ENCODE peak calls at places on chromosome 6, in four cellular contexts. B is thyroid gland, M is RWPE2, O is thoracic aorta. Z is an unnamed sample.

GRCh38 chr6:107103082-107103481 is 12.2 kb downstream of the BEND3 start:
- DNase-seq in B (no peak), M (no peak), O (no peak), Z (no peak)

GRCh38 chr6:36177166-36177565 is 19.4 kb upstream of the BRPF3 start:
- DNase-seq in B (no peak), M (no peak), O (no peak), Z (no peak)

GRCh38 chr6:40477246-40478126 is 109.7 kb downstream of the LRFN2 start:
- DNase-seq in B (no peak), M (no peak), O (no peak), Z (no peak)

GRCh38 chr6:166235666-166236292 is 68.1 kb upstream of the TBXT start:
- DNase-seq in B (no peak), M (no peak), O (no peak), Z (no peak)

GRCh38 chr6:10138917-10139316 is 276.0 kb downstream of the TFAP2A start:
- DNase-seq in B (no peak), M (no peak), O (no peak), Z (peak; percentile 26)

GRCh38 chr6:74606488-74607135 is 599.2 kb downstream of the COL12A1 start:
- DNase-seq in B (no peak), M (no peak), O (no peak), Z (peak; percentile 94)

GRCh38 chr6:90393232-90393884 is 96.7 kb upstream of the BACH2 start:
- DNase-seq in B (peak; percentile 53), M (no peak), O (no peak), Z (peak; percentile 72)

GRCh38 chr6:28824793-28825731 is 98.7 kb downstream of the TRIM27 start:
- DNase-seq in B (no peak), M (no peak), O (no peak), Z (no peak)

GRCh38 chr6:5684320-5684719 is 322.4 kb downstream of the NRN1 start:
- DNase-seq in B (no peak), M (no peak), O (no peak), Z (peak; percentile 21)

GRCh38 chr6:166572370-166573261 is 13.9 kb downstream of the RAMACL start:
- DNase-seq in B (peak; percentile 72), M (no peak), O (no peak), Z (peak; percentile 65)

GRCh38 chr6:132199343-132199742 is 201.9 kb downstream of the MOXD1 start:
- DNase-seq in B (no peak), M (no peak), O (no peak), Z (peak; percentile 64)

GRCh38 chr6:53410508-53411258 is 61.9 kb upstream of the ELOVL5 start:
- DNase-seq in B (peak; percentile 61), M (no peak), O (no peak), Z (peak; percentile 64)

GRCh38 chr6:136236491-136237293 is 13.4 kb downstream of the MTFR2 start:
- DNase-seq in B (no peak), M (no peak), O (no peak), Z (no peak)

GRCh38 chr6:3825331-3825831 is 23.8 kb upstream of the FAM50B start:
- DNase-seq in B (peak; percentile 69), M (no peak), O (no peak), Z (peak; percentile 65)

GRCh38 chr6:161068296-161068695 is 76.7 kb downstream of the MAP3K4 start:
- DNase-seq in B (no peak), M (no peak), O (no peak), Z (no peak)

GRCh38 chr6:4155848-4156466 is 20.6 kb upstream of the ECI2 start:
- DNase-seq in B (peak; percentile 72), M (peak; percentile 77), O (peak; percentile 62), Z (peak; percentile 91)

GRCh38 chr6:163324928-163325784 is 89.4 kb upstream of the QKI start:
- DNase-seq in B (peak; percentile 27), M (no peak), O (no peak), Z (no peak)

GRCh38 chr6:35099116-35099515 is 42.0 kb downstream of the TCP11 start:
- DNase-seq in B (no peak), M (no peak), O (no peak), Z (no peak)

GRCh38 chr6:47426524-47427302 is 50.9 kb upstream of the CD2AP start:
- DNase-seq in B (no peak), M (no peak), O (no peak), Z (no peak)

GRCh38 chr6:129938242-129939020 is 77.3 kb upstream of the TMEM244 start:
- DNase-seq in B (no peak), M (no peak), O (no peak), Z (no peak)

GRCh38 chr6:129940454-129941195 is 77.8 kb upstream of the L3MBTL3 start:
- DNase-seq in B (no peak), M (no peak), O (no peak), Z (no peak)

GRCh38 chr6:129932321-129932720 is 71.2 kb upstream of the TMEM244 start:
- DNase-seq in B (no peak), M (no peak), O (no peak), Z (no peak)

DNA sequence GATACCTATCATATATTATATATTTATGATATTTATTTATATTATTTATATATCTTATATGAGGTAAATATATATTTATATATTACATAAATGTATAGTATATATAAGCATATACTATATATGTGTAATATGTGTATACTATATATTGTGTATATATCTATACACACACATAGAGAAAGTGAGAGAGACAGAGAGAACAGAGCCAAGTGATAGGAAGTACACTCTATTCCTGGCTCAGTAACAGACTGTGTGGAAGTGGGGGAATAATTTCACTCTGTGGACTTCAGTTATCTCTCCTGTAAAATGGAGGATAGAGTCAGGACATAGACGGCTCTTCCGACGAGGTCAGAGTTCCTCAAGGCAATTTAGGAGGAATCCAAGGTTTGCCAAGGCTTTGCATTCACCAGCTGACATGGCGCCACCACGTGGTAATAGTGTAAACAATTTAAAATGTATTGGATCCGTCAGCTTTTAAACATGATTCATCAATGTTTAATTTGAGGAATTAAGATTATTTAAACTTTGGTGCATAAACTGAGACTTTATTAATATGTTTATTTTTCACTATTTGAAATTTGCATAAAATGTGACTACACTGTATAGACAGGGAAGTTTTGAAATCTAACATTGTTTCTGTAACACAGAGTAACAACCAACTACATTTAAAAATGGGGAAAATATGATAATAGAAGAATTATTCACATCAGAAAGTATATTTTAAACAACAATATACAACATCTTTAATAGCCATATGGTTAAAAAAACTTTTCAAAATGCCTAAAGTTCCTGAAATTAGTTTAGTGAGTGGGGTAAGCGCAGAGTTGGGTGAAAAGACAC is 75.4 kb upstream of the TMEM244 start:
- DNase-seq in B (peak; percentile 16), M (no peak), O (no peak), Z (peak; percentile 90)
- TF ChIP-seq CTCF in B (peak; percentile 12), M (peak; percentile 88), O (no peak), Z (peak; percentile 53)

GRCh38 chr6:104597541-104598050 is 262.1 kb downstream of the HACE1 start:
- DNase-seq in B (no peak), M (no peak), O (no peak), Z (no peak)
- TF ChIP-seq CTCF in B (no peak), M (no peak), O (no peak), Z (no peak)

GRCh38 chr6:125753218-125753936 is 3.9 kb downstream of the HEY2 start:
- DNase-seq in B (no peak), M (no peak), O (no peak), Z (peak; percentile 29)
- TF ChIP-seq CTCF in B (no peak), M (peak; percentile 71), O (peak; percentile 46), Z (peak; percentile 33)

GRCh38 chr6:8543714-8544113 is 108.4 kb upstream of the SLC35B3 start:
- DNase-seq in B (no peak), M (no peak), O (no peak), Z (no peak)

GRCh38 chr6:8535505-8535904 is 100.2 kb upstream of the SLC35B3 start:
- DNase-seq in B (no peak), M (no peak), O (no peak), Z (peak; percentile 17)

GRCh38 chr6:8536122-8536521 is 100.8 kb upstream of the SLC35B3 start:
- DNase-seq in B (no peak), M (no peak), O (no peak), Z (no peak)

DNA sequence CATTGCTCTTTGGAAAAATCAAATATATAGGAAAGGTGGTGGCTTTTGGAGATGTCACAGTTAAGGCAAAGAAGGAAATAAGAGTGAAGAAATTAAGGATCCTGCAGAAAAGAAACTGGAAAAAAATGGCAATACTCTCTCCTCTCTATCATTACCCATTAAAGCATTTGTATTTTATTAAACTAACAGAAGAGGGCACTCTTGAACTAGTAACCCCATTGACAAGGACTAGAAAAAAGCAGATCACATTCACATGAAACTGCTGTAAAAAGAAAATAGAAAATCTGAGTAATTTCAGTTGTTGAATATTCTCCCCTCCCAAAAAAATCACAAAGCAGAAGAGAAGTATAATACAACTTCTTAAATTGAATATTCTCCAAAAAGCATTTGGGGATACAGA is 104.1 kb upstream of the SLC35B3 start:
- DNase-seq in B (no peak), M (no peak), O (no peak), Z (peak; percentile 55)
- TF ChIP-seq CTCF in B (no peak), M (peak; percentile 67), O (no peak), Z (peak; percentile 54)

DNA sequence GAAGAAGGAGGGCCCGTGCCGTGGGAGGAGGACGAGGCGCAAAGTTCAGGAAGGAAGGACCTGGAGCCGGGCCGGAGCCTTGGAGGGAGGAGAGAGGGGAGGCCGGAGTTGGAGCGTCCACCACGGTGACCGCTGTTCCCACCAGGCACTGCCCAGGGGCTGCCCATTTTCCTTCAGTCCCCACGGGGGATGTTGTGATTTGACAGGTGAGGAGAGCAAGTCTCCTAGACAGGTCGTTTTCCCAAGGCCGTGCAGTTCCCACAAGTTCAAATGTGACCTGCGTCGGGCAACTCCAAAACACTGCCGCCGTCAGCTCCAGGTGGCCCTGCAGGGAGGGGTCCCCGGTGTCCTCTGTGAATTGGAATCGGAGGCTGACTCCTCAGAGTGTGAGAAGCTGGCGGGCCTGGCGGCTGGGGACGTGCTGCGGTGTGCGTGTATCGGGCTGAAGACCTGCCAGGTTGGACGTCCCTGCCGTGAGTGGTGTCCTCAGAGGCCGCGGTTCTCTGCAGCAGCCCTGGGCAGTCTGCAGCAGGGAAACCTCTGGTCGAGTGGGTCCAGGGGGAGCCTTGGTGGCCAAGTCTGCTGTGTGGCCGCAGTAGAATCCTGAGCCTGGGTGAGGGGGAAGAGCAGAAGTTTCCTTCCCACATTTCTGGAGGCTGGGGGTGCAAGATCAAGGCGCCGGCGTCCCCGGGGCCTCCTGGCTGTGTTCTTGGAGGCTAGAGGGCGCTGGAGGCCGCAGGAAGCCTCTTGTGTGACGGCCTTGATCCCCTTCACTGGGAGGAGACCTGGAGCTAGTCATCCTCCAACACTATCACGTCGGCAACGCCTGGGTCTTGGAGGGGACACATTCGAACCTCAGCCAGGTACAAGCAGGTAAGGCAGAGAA is 115.0 kb upstream of the FRMD1 start:
- DNase-seq in B (no peak), M (no peak), O (no peak), Z (peak; percentile 28)
- TF ChIP-seq CTCF in B (no peak), M (no peak), O (no peak), Z (no peak)

DNA sequence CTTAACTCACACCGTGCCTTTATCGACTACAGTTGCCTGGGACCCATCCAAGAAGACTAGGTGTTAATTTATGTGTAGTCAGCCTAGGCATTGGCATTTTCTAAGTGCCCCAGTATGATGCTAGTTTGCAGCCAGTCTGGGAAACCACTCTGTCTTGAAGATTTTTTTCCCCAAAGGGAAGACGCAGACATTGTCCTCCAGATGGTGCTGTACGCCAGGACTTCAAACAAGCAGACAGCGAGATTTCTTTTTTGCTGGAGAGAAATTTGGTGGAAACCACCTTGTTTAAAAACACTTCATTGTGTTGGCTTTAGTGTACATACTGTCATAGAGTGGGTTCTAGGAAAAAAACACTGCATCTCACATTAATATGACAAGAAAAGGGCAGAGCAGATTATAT is 30.0 kb downstream of the ALDH5A1 start:
- DNase-seq in B (no peak), M (no peak), O (no peak), Z (peak; percentile 64)
- TF ChIP-seq CTCF in B (no peak), M (peak; percentile 74), O (no peak), Z (peak; percentile 47)

Z was measured in MCF 10A.